ENCODE peak calls at places on chromosomes 3 and 15, in eight cellular contexts. P, R, L, B, N, T, X and J are unnamed samples.

GRCh38 chr3:176855901-176856486 is 341.3 kb downstream of the TBL1XR1 start:
- DNase-seq in P (no peak), R (no peak), L (no peak), B (no peak), N (no peak), T (no peak), X (no peak), J (no peak)

GRCh38 chr3:117941756-117942155 is 1092.9 kb downstream of the IGSF11 start:
- DNase-seq in P (no peak), R (no peak), L (no peak), B (no peak), N (no peak), T (no peak), X (no peak), J (no peak)

GRCh38 chr3:127312818-127313217 is 25.0 kb upstream of the PRR20G start:
- DNase-seq in P (no peak), R (no peak), L (no peak), B (no peak), N (no peak), T (no peak), X (no peak), J (no peak)

GRCh38 chr15:90895571-90896117 is 7.5 kb upstream of the MAN2A2 start:
- DNase-seq in P (no peak), R (no peak), L (no peak), B (no peak), N (no peak), T (no peak), X (no peak), J (peak; percentile 46)

GRCh38 chr3:103085465-103085864 is 650.6 kb downstream of the ZPLD1 start:
- DNase-seq in P (no peak), R (no peak), L (no peak), B (peak; percentile 46), N (no peak), T (no peak), X (no peak), J (no peak)

GRCh38 chr3:140827894-140828293 is 113.7 kb upstream of the SLC25A36 start:
- DNase-seq in P (no peak), R (no peak), L (no peak), B (no peak), N (no peak), T (no peak), X (no peak), J (no peak)

GRCh38 chr3:177146646-177147045 is 50.6 kb downstream of the TBL1XR1 start:
- DNase-seq in P (no peak), R (no peak), L (no peak), B (peak; percentile 47), N (peak; percentile 39), T (no peak), X (no peak), J (no peak)

GRCh38 chr3:186644683-186645082 is 4.5 kb downstream of the FETUB start:
- DNase-seq in P (no peak), R (no peak), L (no peak), B (no peak), N (no peak), T (no peak), X (no peak), J (no peak)

GRCh38 chr3:127152676-127153505 is 40.0 kb upstream of the PRR23E start:
- DNase-seq in P (no peak), R (no peak), L (no peak), B (no peak), N (no peak), T (no peak), X (no peak), J (no peak)

GRCh38 chr3:187935623-187936156 is 190.4 kb upstream of the BCL6 start:
- DNase-seq in P (peak; percentile 88), R (peak; percentile 91), L (no peak), B (no peak), N (peak; percentile 33), T (no peak), X (no peak), J (no peak)

GRCh38 chr15:67199881-67200763 is 54.3 kb downstream of the AAGAB start:
- DNase-seq in P (peak; percentile 48), R (no peak), L (no peak), B (peak; percentile 80), N (peak; percentile 76), T (no peak), X (no peak), J (no peak)

GRCh38 chr15:37872661-37873060 is 61.8 kb upstream of the TMCO5A start:
- DNase-seq in P (no peak), R (no peak), L (no peak), B (no peak), N (no peak), T (no peak), X (no peak), J (no peak)

GRCh38 chr3:56468184-56469106 is at the start of gene ERC2:
- DNase-seq in P (no peak), R (no peak), L (no peak), B (peak; percentile 38), N (no peak), T (no peak), X (no peak), J (peak; percentile 84)

GRCh38 chr15:85672338-85673097 is 122.2 kb downstream of the KLHL25 start:
- DNase-seq in P (no peak), R (no peak), L (no peak), B (no peak), N (peak; percentile 34), T (no peak), X (no peak), J (no peak)

DNA sequence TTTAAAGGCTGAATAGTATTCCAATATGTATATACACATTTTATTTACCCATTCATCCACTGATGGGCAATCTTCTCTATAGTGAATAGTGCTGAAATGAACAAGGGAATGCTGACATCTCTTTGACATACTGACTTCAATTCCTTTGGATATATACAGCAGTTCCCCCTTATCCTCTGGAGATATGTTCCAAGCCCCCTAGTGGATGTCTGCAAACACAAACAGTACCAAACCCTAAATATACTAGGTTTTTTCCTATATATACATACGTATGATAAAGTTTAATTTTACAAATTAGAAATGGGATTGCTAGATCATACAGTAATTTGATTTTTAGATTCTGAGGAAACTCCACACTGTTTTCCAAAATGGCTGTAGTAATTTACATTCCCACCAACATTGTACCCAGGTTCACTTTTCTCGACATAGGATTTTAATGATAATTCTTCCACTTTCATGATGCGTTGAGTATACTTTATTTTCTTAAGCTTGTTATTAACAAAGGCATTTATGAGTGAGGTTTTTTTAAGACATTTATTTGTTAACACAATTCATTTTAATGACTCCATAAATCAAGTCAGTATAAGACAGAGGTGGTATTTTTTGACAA is 38.2 kb downstream of the VPS13C start:
- DNase-seq in P (no peak), R (peak; percentile 8), L (no peak), B (no peak), N (no peak), T (peak; percentile 3), X (no peak), J (no peak)
- TF ChIP-seq CTCF in P (no peak), R (peak; percentile 79), L (no peak), B (no peak), N (no peak), T (peak; percentile 64), X (no peak), J (peak; percentile 71)

GRCh38 chr15:65612616-65612946 is 1.6 kb upstream of the INTS14 start:
- DNase-seq in P (no peak), R (no peak), L (no peak), B (peak; percentile 4), N (peak; percentile 21), T (no peak), X (no peak), J (no peak)

GRCh38 chr15:65613365-65613764 is 2.4 kb upstream of the INTS14 start:
- DNase-seq in P (no peak), R (no peak), L (no peak), B (no peak), N (no peak), T (no peak), X (no peak), J (no peak)

GRCh38 chr15:65611888-65612615 is 1.1 kb upstream of the INTS14 start:
- DNase-seq in P (no peak), R (peak; percentile 43), L (no peak), B (no peak), N (no peak), T (no peak), X (no peak), J (no peak)

GRCh38 chr15:65612949-65613348 is 2.0 kb upstream of the INTS14 start:
- DNase-seq in P (no peak), R (no peak), L (no peak), B (no peak), N (no peak), T (no peak), X (no peak), J (no peak)

GRCh38 chr15:65610871-65611718 is at the start of gene INTS14:
- DNase-seq in P (peak; percentile 97), R (peak; percentile 97), L (peak; percentile 90), B (peak; percentile 96), N (peak; percentile 95), T (peak; percentile 91), X (peak; percentile 84), J (peak; percentile 99)
- TF ChIP-seq CTCF in P (no peak), R (peak; percentile 74), L (no peak), B (no peak), N (peak; percentile 70), T (peak; percentile 21), X (peak; percentile 59), J (peak; percentile 87)

DNA sequence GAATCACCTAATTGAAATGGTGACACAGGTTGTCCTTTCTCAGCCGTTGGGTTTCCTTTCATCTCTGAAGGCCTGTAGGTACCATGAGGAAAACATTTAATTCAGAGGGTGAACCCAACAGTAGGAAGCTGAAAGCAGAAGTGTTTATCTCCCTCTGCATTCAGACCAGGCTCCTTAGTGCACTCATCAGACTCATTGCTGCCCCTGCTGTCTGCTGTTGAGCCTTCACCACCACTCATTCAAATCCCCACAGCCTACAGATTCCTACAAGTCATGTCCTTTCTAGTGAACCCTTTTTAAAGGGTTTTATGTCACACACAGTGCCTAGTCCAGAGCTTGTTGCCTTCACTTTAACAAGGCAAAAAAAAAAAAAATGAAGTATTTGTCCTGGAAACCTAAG is 13.4 kb downstream of the WDR48 start:
- DNase-seq in P (no peak), R (peak; percentile 81), L (no peak), B (peak; percentile 68), N (peak; percentile 60), T (peak; percentile 12), X (no peak), J (peak; percentile 33)
- TF ChIP-seq CTCF in P (no peak), R (peak; percentile 79), L (no peak), B (peak; percentile 51), N (peak; percentile 52), T (peak; percentile 59), X (peak; percentile 14), J (peak; percentile 32)

GRCh38 chr15:55632434-55632833 is 44.3 kb upstream of the PYGO1 start:
- DNase-seq in P (no peak), R (no peak), L (no peak), B (no peak), N (no peak), T (no peak), X (no peak), J (no peak)

GRCh38 chr15:55633731-55634130 is 45.6 kb upstream of the PYGO1 start:
- DNase-seq in P (no peak), R (no peak), L (no peak), B (no peak), N (peak; percentile 5), T (no peak), X (no peak), J (no peak)

GRCh38 chr15:55630921-55631320 is 42.8 kb upstream of the PYGO1 start:
- DNase-seq in P (peak; percentile 90), R (no peak), L (no peak), B (no peak), N (no peak), T (no peak), X (no peak), J (no peak)

GRCh38 chr15:55628369-55628730 is 40.2 kb upstream of the PYGO1 start:
- DNase-seq in P (no peak), R (no peak), L (no peak), B (peak; percentile 2), N (peak; percentile 31), T (no peak), X (no peak), J (no peak)

GRCh38 chr15:55627730-55628368 is 39.7 kb upstream of the PYGO1 start:
- DNase-seq in P (peak; percentile 92), R (no peak), L (no peak), B (peak; percentile 93), N (peak; percentile 95), T (peak; percentile 92), X (no peak), J (no peak)
- TF ChIP-seq CTCF in P (no peak), R (no peak), L (no peak), B (peak; percentile 12), N (peak; percentile 4), T (peak; percentile 25), X (no peak), J (no peak)